ENCODE peak calls at places on chromosomes 12 and 14, in six cellular contexts. E is foreskin fibroblast, B is lower leg skin, N is dorsolateral prefrontal cortex, Y is gastrocnemius medialis, P is A549. S is an unnamed sample.
A peak's percentile ranks its signal among the peaks of the same experiment; 100 is the strongest.

GRCh38 chr12:46963977-46964376 is 115.4 kb upstream of the PCED1B start:
- DNase-seq in N (no peak), P (no peak), Y (no peak), B (no peak), E (peak; percentile 80), S (peak; percentile 52)

GRCh38 chr14:58765843-58766242 is 128.1 kb downstream of the DACT1 start:
- DNase-seq in Y (no peak), N (no peak), P (no peak), E (no peak), B (no peak), S (no peak)

GRCh38 chr14:61575126-61575525 is 120.2 kb upstream of the HIF1A start:
- DNase-seq in N (no peak), Y (no peak), B (no peak), E (no peak), P (no peak), S (no peak)

GRCh38 chr12:29039013-29039412 is 110.1 kb upstream of the FAR2 start:
- DNase-seq in N (no peak), B (no peak), Y (no peak), E (peak; percentile 96), P (no peak), S (peak; percentile 100)

GRCh38 chr14:96423446-96424103 is 31.6 kb downstream of the AK7 start:
- DNase-seq in P (no peak), E (no peak), Y (no peak), B (peak; percentile 84), N (no peak), S (no peak)

GRCh38 chr14:103021817-103022668 is 35.3 kb downstream of the CDC42BPB start:
- DNase-seq in Y (no peak), P (no peak), B (no peak), N (no peak), E (peak; percentile 67), S (peak; percentile 30)

GRCh38 chr14:61527325-61528100 is 167.8 kb upstream of the HIF1A start:
- DNase-seq in P (peak; percentile 68), Y (no peak), N (no peak), B (peak; percentile 82), E (peak; percentile 78), S (peak; percentile 86)

GRCh38 chr12:119556830-119557229 is 36.7 kb upstream of the TMEM233 start:
- DNase-seq in E (no peak), N (no peak), P (no peak), B (no peak), Y (no peak), S (no peak)

GRCh38 chr12:79547044-79547734 is 143.6 kb downstream of the PAWR start:
- DNase-seq in N (no peak), B (no peak), E (peak; percentile 29), P (peak; percentile 93), Y (no peak), S (peak; percentile 20)

GRCh38 chr12:53733051-53733812 is 6.0 kb upstream of the CALCOCO1 start:
- DNase-seq in P (no peak), B (no peak), Y (no peak), E (peak; percentile 86), N (no peak), S (peak; percentile 62)

GRCh38 chr14:102323102-102323501 is 3.6 kb downstream of the ZNF839 start:
- DNase-seq in Y (peak; percentile 83), P (peak; percentile 79), E (peak; percentile 94), B (peak; percentile 93), N (peak; percentile 88), S (peak; percentile 90)

GRCh38 chr12:132230381-132230780 is 86.1 kb downstream of the NOC4L start:
- DNase-seq in P (no peak), B (peak; percentile 57), N (no peak), E (no peak), Y (no peak), S (no peak)

GRCh38 chr14:105300542-105301102 is at the start of gene BRF1:
- DNase-seq in E (peak; percentile 97), B (peak; percentile 99), P (peak; percentile 97), N (no peak), Y (peak; percentile 93), S (peak; percentile 84)

GRCh38 chr12:6949063-6949594 is 2.0 kb upstream of the PTPN6 start:
- DNase-seq in N (no peak), P (no peak), Y (no peak), E (no peak), B (no peak), S (no peak)

GRCh38 chr12:125882141-125882540 is 816.9 kb downstream of the AACS start:
- DNase-seq in N (peak; percentile 72), P (no peak), E (no peak), B (no peak), Y (no peak), S (no peak)

GRCh38 chr12:113261847-113262470 is 40.7 kb downstream of the TPCN1 start:
- DNase-seq in N (no peak), Y (no peak), E (peak; percentile 70), B (no peak), P (no peak), S (no peak)

GRCh38 chr14:62694075-62694474 is 351.2 kb downstream of the KCNH5 start:
- DNase-seq in N (no peak), B (no peak), Y (no peak), P (peak; percentile 47), E (peak; percentile 57), S (peak; percentile 81)

GRCh38 chr12:47818701-47819543 is 781 bp downstream of the HDAC7 start:
- DNase-seq in P (peak; percentile 65), E (peak; percentile 76), N (no peak), B (peak; percentile 95), Y (peak; percentile 61), S (no peak)

GRCh38 chr12:126742326-126742725 is 1524.6 kb upstream of the TMEM132C start:
- DNase-seq in E (no peak), B (no peak), P (no peak), N (peak; percentile 31), Y (no peak), S (no peak)

GRCh38 chr14:32821989-32822653 is 116.6 kb upstream of the NPAS3 start:
- DNase-seq in E (peak; percentile 13), P (no peak), N (no peak), B (no peak), Y (no peak), S (no peak)

GRCh38 chr12:128820253-128820652 is 3.5 kb downstream of the SLC15A4 start:
- DNase-seq in P (no peak), Y (no peak), E (no peak), B (no peak), N (no peak), S (no peak)

GRCh38 chr14:89447182-89447970 is 30.3 kb upstream of the FOXN3 start:
- DNase-seq in Y (no peak), N (no peak), E (no peak), B (no peak), P (no peak), S (no peak)

GRCh38 chr14:96145116-96145864 is 59.3 kb upstream of the BDKRB2 start:
- DNase-seq in P (no peak), Y (no peak), N (no peak), B (no peak), E (peak; percentile 83), S (peak; percentile 78)

GRCh38 chr12:121955258-121956040 is 37.1 kb downstream of the CFAP251 start:
- DNase-seq in E (peak; percentile 68), P (peak; percentile 48), B (no peak), N (no peak), Y (no peak), S (peak; percentile 51)

GRCh38 chr12:6343518-6343917 is 1.6 kb upstream of the TNFRSF1A start:
- DNase-seq in E (peak; percentile 55), N (no peak), P (peak; percentile 71), B (no peak), Y (no peak), S (no peak)

GRCh38 chr12:39905152-39905551 is 200.7 kb downstream of the SLC2A13 start:
- DNase-seq in E (peak; percentile 41), N (peak; percentile 88), B (peak; percentile 89), Y (peak; percentile 50), P (no peak), S (peak; percentile 86)

GRCh38 chr12:91377456-91377855 is 194.8 kb upstream of the DCN start:
- DNase-seq in P (no peak), B (no peak), N (no peak), Y (no peak), E (peak; percentile 36), S (no peak)

DNA sequence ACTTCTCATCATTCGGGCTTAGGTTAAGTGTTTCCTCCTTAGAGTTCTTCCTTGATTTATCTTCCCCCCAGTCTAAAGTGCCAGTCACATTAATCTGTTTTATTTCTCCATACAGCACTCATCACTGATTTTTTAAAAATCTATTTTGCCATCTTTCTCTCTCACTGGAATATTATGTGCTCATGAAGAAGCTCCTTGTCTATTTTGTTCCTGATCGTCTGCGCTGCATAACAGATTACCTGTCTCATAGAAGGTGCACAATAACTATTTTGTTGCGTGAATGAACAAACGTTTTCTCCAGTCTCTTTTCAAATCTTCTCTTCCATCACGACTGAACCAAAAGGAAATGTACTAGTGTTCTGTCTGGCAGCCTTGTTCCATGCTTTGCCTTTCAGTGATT is 2.7 kb downstream of the ERP29 start:
- DNase-seq in E (no peak), Y (no peak), B (no peak), N (no peak), P (no peak), S (no peak)
- TF ChIP-seq CTCF in E (no peak), Y (no peak), B (no peak), N (no peak), P (no peak), S (no peak)

GRCh38 chr12:49055092-49055491 is 5.5 kb downstream of the KMT2D start:
- DNase-seq in P (no peak), E (no peak), B (no peak), Y (no peak), N (no peak), S (no peak)

GRCh38 chr12:49054524-49054923 is 6.1 kb downstream of the KMT2D start:
- DNase-seq in Y (no peak), N (no peak), P (no peak), E (no peak), B (no peak), S (no peak)

GRCh38 chr12:49054096-49054495 is 6.5 kb downstream of the KMT2D start:
- DNase-seq in B (no peak), E (no peak), P (no peak), Y (no peak), N (no peak), S (no peak)

GRCh38 chr12:49057888-49058287 is 2.7 kb downstream of the KMT2D start:
- DNase-seq in N (no peak), E (peak; percentile 17), P (no peak), Y (no peak), B (no peak), S (no peak)

GRCh38 chr12:49055978-49056754 is 4.4 kb downstream of the KMT2D start:
- DNase-seq in E (peak; percentile 87), B (no peak), Y (peak; percentile 71), N (peak; percentile 76), P (peak; percentile 83), S (peak; percentile 86)
- H3K4me3 ChIP-seq in E (peak overlapping the region; percentile 96), B (no peak overlapping the region), Y (peak overlapping the region; percentile 54), N (peak overlapping the region; percentile 97), P (no peak overlapping the region), S (peak overlapping the region; percentile 91)

DNA sequence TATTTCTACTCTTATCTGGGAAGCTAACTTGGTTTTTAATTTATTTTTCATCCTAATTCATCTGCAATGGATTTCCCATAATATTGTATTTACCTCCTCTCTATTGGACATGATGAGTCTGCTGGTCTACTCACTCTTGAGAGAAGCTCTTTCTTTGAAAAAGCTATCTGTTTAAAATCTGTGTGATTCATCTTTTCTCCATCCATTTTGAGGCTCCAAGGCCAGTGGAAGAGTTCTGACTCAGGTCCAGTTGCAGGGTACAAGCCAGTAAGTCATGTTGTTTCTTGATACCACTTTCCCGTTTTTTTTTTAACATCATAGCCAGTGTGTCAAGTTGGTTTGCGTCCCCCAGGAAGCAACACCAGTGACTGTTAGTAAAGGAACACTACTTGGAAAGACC is 160.3 kb upstream of the BMP4 start:
- DNase-seq in B (no peak), P (no peak), Y (no peak), N (no peak), E (peak; percentile 65), S (peak; percentile 24)
- TF ChIP-seq CTCF in B (no peak), P (no peak), Y (no peak), N (no peak), E (no peak), S (no peak)

GRCh38 chr14:43306053-43306452 is 1201.0 kb downstream of the FSCB start:
- DNase-seq in P (no peak), B (no peak), E (no peak), Y (no peak), N (no peak), S (no peak)
- H3K4me3 ChIP-seq in P (no peak overlapping the region), B (no peak overlapping the region), E (no peak overlapping the region), Y (no peak overlapping the region), N (no peak overlapping the region), S (no peak overlapping the region)